ENCODE peak calls at places on chromosomes 13 and 19, in six cellular contexts. P, F, G, V, R and J are unnamed samples.

GRCh38 chr19:7427944-7428343 is 60.9 kb downstream of the PEX11G start:
- DNase-seq in R (no peak), P (no peak), V (peak; percentile 9), G (no peak), F (no peak), J (no peak)

GRCh38 chr19:5624154-5624663 is 1.3 kb downstream of the SAFB start:
- DNase-seq in G (peak; percentile 27), F (no peak), P (no peak), R (peak; percentile 76), V (peak; percentile 75), J (peak; percentile 66)

GRCh38 chr13:29937379-29937778 is 87.0 kb upstream of the UBL3 start:
- DNase-seq in F (no peak), G (no peak), V (no peak), P (no peak), R (peak; percentile 64), J (no peak)

GRCh38 chr13:26584713-26585112 is 27.2 kb downstream of the WASF3 start:
- DNase-seq in P (no peak), F (no peak), G (no peak), V (peak; percentile 82), R (no peak), J (no peak)

GRCh38 chr19:13781547-13781946 is 7.3 kb downstream of the C19orf53 start:
- DNase-seq in V (peak; percentile 91), P (no peak), F (no peak), R (no peak), G (no peak), J (peak; percentile 74)

GRCh38 chr19:46232029-46232428 is 2.5 kb downstream of the IGFL1 start:
- DNase-seq in R (no peak), V (no peak), G (no peak), F (no peak), P (no peak), J (no peak)

GRCh38 chr13:49840266-49840665 is 47.8 kb upstream of the KPNA3 start:
- DNase-seq in P (no peak), R (no peak), F (no peak), V (peak; percentile 28), G (no peak), J (no peak)

GRCh38 chr19:46213156-46213555 is 16.4 kb upstream of the IGFL1 start:
- DNase-seq in R (no peak), F (no peak), G (no peak), V (no peak), P (no peak), J (no peak)

GRCh38 chr13:54029226-54029625 is 1000.6 kb downstream of the OLFM4 start:
- DNase-seq in G (no peak), F (no peak), P (no peak), V (no peak), R (no peak), J (no peak)

GRCh38 chr13:49220035-49220855 is at the start of gene MLNR:
- DNase-seq in V (peak; percentile 60), F (no peak), G (peak; percentile 52), P (no peak), R (peak; percentile 77), J (peak; percentile 85)